ENCODE peak calls at places on chromosomes 4 and X, in seven cellular contexts. One of them, this sample, is unnamed.
A peak's percentile ranks its signal among the peaks of the same experiment; 100 is the strongest.

GRCh38 chr4:123299212-123299651 is 97.4 kb upstream of the SPRY1 start:
- DNase-seq in CD4-positive, alpha-beta T cell: no peak
- DNase-seq in fibroblast of lung: peak; percentile 92
- DNase-seq in left ventricle myocardium inferior: no peak
- DNase-seq in kidney: no peak
- DNase-seq in neural progenitor cell: no peak
- DNase-seq in tibial artery: no peak
- DNase-seq in this sample: no peak

GRCh38 chr4:1856920-1857699 is 1.2 kb upstream of the LETM1 start:
- DNase-seq in neural progenitor cell: peak; percentile 56
- DNase-seq in kidney: peak; percentile 90
- DNase-seq in tibial artery: no peak
- DNase-seq in left ventricle myocardium inferior: no peak
- DNase-seq in fibroblast of lung: no peak
- DNase-seq in CD4-positive, alpha-beta T cell: no peak
- DNase-seq in this sample: no peak

GRCh38 chrX:115297189-115297588 is 7.7 kb downstream of the LUZP4 start:
- DNase-seq in left ventricle myocardium inferior: no peak
- DNase-seq in kidney: no peak
- DNase-seq in tibial artery: no peak
- DNase-seq in neural progenitor cell: no peak
- DNase-seq in fibroblast of lung: no peak
- DNase-seq in CD4-positive, alpha-beta T cell: no peak
- DNase-seq in this sample: no peak

GRCh38 chr4:181909368-181909767 is 333.8 kb upstream of the TENM3 start:
- DNase-seq in neural progenitor cell: no peak
- DNase-seq in tibial artery: no peak
- DNase-seq in fibroblast of lung: peak; percentile 87
- DNase-seq in CD4-positive, alpha-beta T cell: no peak
- DNase-seq in left ventricle myocardium inferior: no peak
- DNase-seq in kidney: no peak
- DNase-seq in this sample: no peak

GRCh38 chrX:42025861-42026260 is 102.5 kb upstream of the CASK start:
- DNase-seq in CD4-positive, alpha-beta T cell: no peak
- DNase-seq in left ventricle myocardium inferior: no peak
- DNase-seq in neural progenitor cell: no peak
- DNase-seq in tibial artery: no peak
- DNase-seq in kidney: no peak
- DNase-seq in fibroblast of lung: no peak
- DNase-seq in this sample: no peak

GRCh38 chr4:155478336-155478825 is 101.6 kb upstream of the MAP9 start:
- DNase-seq in kidney: no peak
- DNase-seq in CD4-positive, alpha-beta T cell: no peak
- DNase-seq in neural progenitor cell: no peak
- DNase-seq in tibial artery: no peak
- DNase-seq in fibroblast of lung: peak; percentile 59
- DNase-seq in left ventricle myocardium inferior: no peak
- DNase-seq in this sample: no peak

GRCh38 chr4:88792268-88792781 is 94.7 kb upstream of the NAP1L5 start:
- DNase-seq in CD4-positive, alpha-beta T cell: no peak
- DNase-seq in left ventricle myocardium inferior: no peak
- DNase-seq in fibroblast of lung: peak; percentile 71
- DNase-seq in neural progenitor cell: no peak
- DNase-seq in tibial artery: no peak
- DNase-seq in kidney: no peak
- DNase-seq in this sample: no peak

GRCh38 chr4:10893417-10893816 is 208.8 kb upstream of the CLNK start:
- DNase-seq in kidney: no peak
- DNase-seq in tibial artery: no peak
- DNase-seq in fibroblast of lung: no peak
- DNase-seq in CD4-positive, alpha-beta T cell: no peak
- DNase-seq in left ventricle myocardium inferior: no peak
- DNase-seq in neural progenitor cell: peak; percentile 36
- DNase-seq in this sample: no peak

GRCh38 chr4:180950377-180950776 is 1292.8 kb upstream of the TENM3 start:
- DNase-seq in fibroblast of lung: no peak
- DNase-seq in kidney: no peak
- DNase-seq in neural progenitor cell: no peak
- DNase-seq in tibial artery: no peak
- DNase-seq in CD4-positive, alpha-beta T cell: no peak
- DNase-seq in left ventricle myocardium inferior: no peak
- DNase-seq in this sample: no peak

GRCh38 chr4:123939621-123940020 is 543.0 kb downstream of the SPRY1 start:
- DNase-seq in left ventricle myocardium inferior: no peak
- DNase-seq in CD4-positive, alpha-beta T cell: no peak
- DNase-seq in kidney: no peak
- DNase-seq in neural progenitor cell: no peak
- DNase-seq in tibial artery: no peak
- DNase-seq in fibroblast of lung: peak; percentile 85
- DNase-seq in this sample: no peak

GRCh38 chr4:87835732-87836131 is 3.0 kb downstream of the MEPE start:
- DNase-seq in left ventricle myocardium inferior: no peak
- DNase-seq in tibial artery: no peak
- DNase-seq in kidney: no peak
- DNase-seq in neural progenitor cell: no peak
- DNase-seq in CD4-positive, alpha-beta T cell: no peak
- DNase-seq in fibroblast of lung: no peak
- DNase-seq in this sample: no peak

GRCh38 chr4:19983072-19983471 is 268.6 kb upstream of the SLIT2 start:
- DNase-seq in tibial artery: no peak
- DNase-seq in neural progenitor cell: no peak
- DNase-seq in fibroblast of lung: peak; percentile 97
- DNase-seq in left ventricle myocardium inferior: no peak
- DNase-seq in CD4-positive, alpha-beta T cell: no peak
- DNase-seq in kidney: no peak
- DNase-seq in this sample: no peak

GRCh38 chrX:64850371-64851082 is 125.7 kb downstream of the ZC4H2 start:
- DNase-seq in kidney: no peak
- DNase-seq in left ventricle myocardium inferior: no peak
- DNase-seq in CD4-positive, alpha-beta T cell: no peak
- DNase-seq in neural progenitor cell: no peak
- DNase-seq in tibial artery: no peak
- DNase-seq in fibroblast of lung: no peak
- DNase-seq in this sample: peak; percentile 62

GRCh38 chr4:32697281-32697814 is 1977.2 kb downstream of the PCDH7 start:
- DNase-seq in kidney: no peak
- DNase-seq in neural progenitor cell: no peak
- DNase-seq in fibroblast of lung: no peak
- DNase-seq in left ventricle myocardium inferior: no peak
- DNase-seq in tibial artery: no peak
- DNase-seq in CD4-positive, alpha-beta T cell: no peak
- DNase-seq in this sample: no peak

GRCh38 chr4:42588909-42589308 is 68.0 kb downstream of the ATP8A1 start:
- DNase-seq in tibial artery: no peak
- DNase-seq in CD4-positive, alpha-beta T cell: no peak
- DNase-seq in fibroblast of lung: no peak
- DNase-seq in kidney: no peak
- DNase-seq in left ventricle myocardium inferior: no peak
- DNase-seq in neural progenitor cell: no peak
- DNase-seq in this sample: no peak

GRCh38 chrX:153517941-153518834 is 746 bp downstream of the ATP2B3 start:
- DNase-seq in tibial artery: no peak
- DNase-seq in left ventricle myocardium inferior: no peak
- DNase-seq in kidney: no peak
- DNase-seq in fibroblast of lung: no peak
- DNase-seq in neural progenitor cell: no peak
- DNase-seq in CD4-positive, alpha-beta T cell: no peak
- DNase-seq in this sample: no peak
- H3K9me3 ChIP-seq in tibial artery: no peaks in the 10 kb centered on the region
- H3K9me3 ChIP-seq in left ventricle myocardium inferior: no peaks in the 10 kb centered on the region
- H3K9me3 ChIP-seq in kidney: no peaks in the 10 kb centered on the region
- H3K9me3 ChIP-seq in fibroblast of lung: no peaks in the 10 kb centered on the region
- H3K9me3 ChIP-seq in neural progenitor cell: no peaks in the 10 kb centered on the region
- H3K9me3 ChIP-seq in CD4-positive, alpha-beta T cell: no peaks in the 10 kb centered on the region
- H3K9me3 ChIP-seq in this sample: no peaks in the 10 kb centered on the region

DNA sequence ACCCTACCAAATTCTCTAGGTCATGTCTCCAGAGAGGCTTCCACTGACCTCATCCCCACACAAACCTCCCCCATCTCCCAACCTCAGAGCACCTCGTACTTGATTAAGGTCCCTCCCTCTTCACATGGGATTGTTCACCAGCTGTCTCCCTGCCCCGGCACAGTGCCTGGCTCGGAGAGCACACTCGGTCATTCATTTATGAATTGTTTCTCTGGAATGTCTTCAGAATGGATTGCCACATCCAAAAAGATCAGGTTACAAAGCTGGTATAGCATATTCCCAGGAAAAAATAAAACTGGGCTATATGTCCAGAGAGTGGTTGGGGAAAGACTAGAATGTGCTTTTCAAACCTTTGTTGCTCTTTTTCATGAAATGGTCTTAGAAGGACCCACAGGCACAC is 21.6 kb downstream of the JAKMIP1 start:
- DNase-seq in tibial artery: no peak
- DNase-seq in neural progenitor cell: no peak
- DNase-seq in fibroblast of lung: no peak
- DNase-seq in kidney: no peak
- DNase-seq in left ventricle myocardium inferior: no peak
- DNase-seq in CD4-positive, alpha-beta T cell: no peak
- DNase-seq in this sample: no peak
- H3K27ac ChIP-seq in tibial artery: no peak overlapping the region
- H3K27ac ChIP-seq in neural progenitor cell: no peak overlapping the region
- H3K27ac ChIP-seq in fibroblast of lung: no peak overlapping the region
- H3K27ac ChIP-seq in kidney: no peak overlapping the region
- H3K27ac ChIP-seq in left ventricle myocardium inferior: no peak overlapping the region
- H3K27ac ChIP-seq in CD4-positive, alpha-beta T cell: no peak overlapping the region
- H3K27ac ChIP-seq in this sample: no peak overlapping the region

DNA sequence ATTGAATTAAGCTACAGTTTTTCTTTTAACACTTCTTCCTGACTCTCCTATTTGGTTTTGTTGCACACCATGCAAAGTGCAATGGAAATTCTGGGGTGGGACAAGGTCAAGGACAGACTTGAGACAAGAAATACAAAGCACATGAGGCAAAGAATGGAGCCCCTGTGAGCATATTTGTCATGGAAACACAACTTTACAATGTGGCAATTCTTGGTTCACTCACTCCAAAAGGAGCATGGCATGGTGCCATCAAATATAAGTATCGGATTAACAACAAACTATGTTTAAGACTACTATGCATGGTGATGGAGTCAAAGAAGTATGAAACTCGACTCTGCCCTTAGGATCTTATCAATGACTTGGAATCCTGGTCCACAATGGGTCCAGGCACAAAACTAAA is 115.9 kb upstream of the FAM9B start:
- DNase-seq in neural progenitor cell: no peak
- DNase-seq in left ventricle myocardium inferior: no peak
- DNase-seq in fibroblast of lung: peak; percentile 31
- DNase-seq in tibial artery: no peak
- DNase-seq in kidney: no peak
- DNase-seq in CD4-positive, alpha-beta T cell: no peak
- DNase-seq in this sample: no peak
- TF ChIP-seq CTCF in neural progenitor cell: no peak
- TF ChIP-seq CTCF in left ventricle myocardium inferior: no peak
- TF ChIP-seq CTCF in fibroblast of lung: no peak
- TF ChIP-seq CTCF in tibial artery: no peak
- TF ChIP-seq CTCF in kidney: no peak
- TF ChIP-seq CTCF in CD4-positive, alpha-beta T cell: no peak
- TF ChIP-seq CTCF in this sample: no peak

GRCh38 chr4:116016201-116016600 is 902.8 kb upstream of the NDST4 start:
- DNase-seq in fibroblast of lung: peak; percentile 18
- DNase-seq in tibial artery: no peak
- DNase-seq in left ventricle myocardium inferior: no peak
- DNase-seq in neural progenitor cell: no peak
- DNase-seq in CD4-positive, alpha-beta T cell: no peak
- DNase-seq in kidney: no peak
- DNase-seq in this sample: no peak
- H3K9me3 ChIP-seq in fibroblast of lung: no peaks in the 10 kb centered on the region
- H3K9me3 ChIP-seq in tibial artery: peaks cover 33% of the 10 kb centered on the region
- H3K9me3 ChIP-seq in left ventricle myocardium inferior: peaks cover 91% of the 10 kb centered on the region
- H3K9me3 ChIP-seq in neural progenitor cell: peaks cover 19% of the 10 kb centered on the region
- H3K9me3 ChIP-seq in CD4-positive, alpha-beta T cell: peaks cover 56% of the 10 kb centered on the region
- H3K9me3 ChIP-seq in kidney: peaks cover 3% of the 10 kb centered on the region
- H3K9me3 ChIP-seq in this sample: peaks cover 6% of the 10 kb centered on the region

GRCh38 chr4:153651961-153652784 is 31.9 kb upstream of the TLR2 start:
- DNase-seq in CD4-positive, alpha-beta T cell: no peak
- DNase-seq in fibroblast of lung: no peak
- DNase-seq in left ventricle myocardium inferior: no peak
- DNase-seq in neural progenitor cell: no peak
- DNase-seq in tibial artery: no peak
- DNase-seq in kidney: no peak
- DNase-seq in this sample: no peak
- H3K27ac ChIP-seq in CD4-positive, alpha-beta T cell: no peak overlapping the region
- H3K27ac ChIP-seq in fibroblast of lung: no peak overlapping the region
- H3K27ac ChIP-seq in left ventricle myocardium inferior: peak overlapping the region; percentile 70
- H3K27ac ChIP-seq in neural progenitor cell: no peak overlapping the region
- H3K27ac ChIP-seq in tibial artery: peak overlapping the region; percentile 30
- H3K27ac ChIP-seq in kidney: no peak overlapping the region
- H3K27ac ChIP-seq in this sample: peak overlapping the region; percentile 80

This sample was measured in spleen.